ENCODE peak calls at places on chromosomes 6 and 20, in five cellular contexts. Z is PC-9; W is anterior cingulate cortex; H is activated effector memory CD4-positive, alpha-beta T cell treated with anti-CD3 and anti-CD28 coated beads, Interleukin-2, amount 50 U/mL, for 16 hours; T is hippocampal formation. J is an unnamed sample.

GRCh38 chr6:56851541-56852248 is 103.2 kb upstream of the BEND6 start:
- DNase-seq in Z (peak; percentile 28), W (peak; percentile 25), H (no peak), T (peak; percentile 52), J (no peak)

GRCh38 chr6:99296261-99296660 is 53.2 kb downstream of the FAXC start:
- DNase-seq in Z (no peak), W (no peak), H (no peak), T (no peak), J (no peak)

GRCh38 chr6:121748376-121748775 is 312.9 kb downstream of the GJA1 start:
- DNase-seq in Z (no peak), W (no peak), H (no peak), T (no peak), J (no peak)

GRCh38 chr6:36381502-36382389 is 5.7 kb downstream of the ETV7 start:
- DNase-seq in Z (no peak), W (no peak), H (peak; percentile 34), T (no peak), J (no peak)

GRCh38 chr6:132153221-132153896 is 202.2 kb upstream of the CCN2 start:
- DNase-seq in Z (no peak), W (no peak), H (no peak), T (no peak), J (no peak)

GRCh38 chr20:2652724-2653510 is 485 bp downstream of the NOP56 start:
- DNase-seq in Z (no peak), W (peak; percentile 56), H (no peak), T (peak; percentile 71), J (peak; percentile 23)

GRCh38 chr6:54856137-54856536 is 9.6 kb downstream of the FAM83B start:
- DNase-seq in Z (no peak), W (no peak), H (no peak), T (no peak), J (no peak)

GRCh38 chr6:134657751-134658522 is 292.0 kb downstream of the ALDH8A1 start:
- DNase-seq in Z (no peak), W (no peak), H (no peak), T (no peak), J (no peak)